ENCODE peak calls at places on chromosome 21, in four cellular contexts. S is PC-3; G is lower lobe of right lung; O is CD8-positive, alpha-beta T cell. I is an unnamed sample.

GRCh38 chr21:32388306-32388705 is 4.5 kb downstream of the URB1 start:
- DNase-seq in G (no peak), O (no peak), S (no peak), I (no peak)

GRCh38 chr21:35134299-35134698 is 85.2 kb upstream of the RUNX1 start:
- DNase-seq in O (no peak), G (no peak), S (no peak), I (no peak)

GRCh38 chr21:24969068-24969467 is 638.2 kb downstream of the MRPL39 start:
- DNase-seq in S (no peak), G (no peak), O (no peak), I (no peak)

GRCh38 chr21:33870768-33871167 is 44.8 kb downstream of the ATP5PO start:
- DNase-seq in O (no peak), S (no peak), G (no peak), I (no peak)

GRCh38 chr21:25243809-25244208 is 363.5 kb downstream of the MRPL39 start:
- DNase-seq in O (no peak), G (no peak), S (no peak), I (no peak)

GRCh38 chr21:42681296-42682206 is 28.1 kb downstream of the PDE9A start:
- DNase-seq in G (no peak), O (no peak), S (no peak), I (no peak)

GRCh38 chr21:42746593-42747266 is 93.3 kb downstream of the PDE9A start:
- DNase-seq in S (no peak), O (peak; percentile 30), G (peak; percentile 85), I (no peak)

GRCh38 chr21:21828130-21828529 is 829.9 kb downstream of the NCAM2 start:
- DNase-seq in S (no peak), G (no peak), O (no peak), I (no peak)

GRCh38 chr21:15848632-15849031 is 118.8 kb downstream of the USP25 start:
- DNase-seq in O (no peak), G (no peak), S (peak; percentile 88), I (no peak)

GRCh38 chr21:36881223-36881622 is 85.2 kb downstream of the HLCS start:
- DNase-seq in G (no peak), O (no peak), S (no peak), I (peak; percentile 77)

GRCh38 chr21:21612446-21612845 is 614.2 kb downstream of the NCAM2 start:
- DNase-seq in G (no peak), S (peak; percentile 79), O (no peak), I (peak; percentile 5)

GRCh38 chr21:37220981-37221664 is 46.0 kb downstream of the VPS26C start:
- DNase-seq in S (peak; percentile 90), G (peak; percentile 99), O (peak; percentile 86), I (peak; percentile 97)

GRCh38 chr21:37563641-37564340 is 197.2 kb downstream of the DYRK1A start:
- DNase-seq in S (peak; percentile 96), G (peak; percentile 96), O (peak; percentile 90), I (peak; percentile 94)

GRCh38 chr21:42468511-42469131 is 27.4 kb downstream of the RSPH1 start:
- DNase-seq in G (no peak), S (peak; percentile 65), O (no peak), I (no peak)

GRCh38 chr21:37677006-37677405 is 239.3 kb downstream of the KCNJ6 start:
- DNase-seq in S (no peak), G (no peak), O (no peak), I (no peak)

GRCh38 chr21:31731112-31731801 is 661 bp downstream of the SCAF4 start:
- DNase-seq in O (peak; percentile 34), G (peak; percentile 69), S (no peak), I (peak; percentile 47)

GRCh38 chr21:33384851-33385331 is 18.3 kb upstream of the IFNGR2 start:
- DNase-seq in S (no peak), O (peak; percentile 11), G (no peak), I (no peak)

GRCh38 chr21:31310750-31311149 is 33.3 kb downstream of the TIAM1 start:
- DNase-seq in S (peak; percentile 47), G (no peak), O (no peak), I (peak; percentile 11)

GRCh38 chr21:15549671-15550070 is 180.1 kb upstream of the USP25 start:
- DNase-seq in O (no peak), S (peak; percentile 32), G (no peak), I (peak; percentile 33)

GRCh38 chr21:42991992-42992740 is 17.8 kb downstream of the PKNOX1 start:
- DNase-seq in S (peak; percentile 60), O (no peak), G (peak; percentile 56), I (peak; percentile 82)

GRCh38 chr21:16095005-16095404 is 365.2 kb downstream of the USP25 start:
- DNase-seq in G (no peak), O (no peak), S (no peak), I (no peak)

GRCh38 chr21:34201001-34201400 is 127.6 kb downstream of the MRPS6 start:
- DNase-seq in G (no peak), O (no peak), S (no peak), I (no peak)

GRCh38 chr21:16370176-16370575 is 640.4 kb downstream of the USP25 start:
- DNase-seq in O (no peak), S (no peak), G (no peak), I (no peak)

GRCh38 chr21:15564907-15565306 is 164.9 kb upstream of the USP25 start:
- DNase-seq in S (no peak), G (no peak), O (no peak), I (no peak)

GRCh38 chr21:23887709-23888303 is 1719.5 kb downstream of the MRPL39 start:
- DNase-seq in G (no peak), O (no peak), S (no peak), I (peak; percentile 11)

DNA sequence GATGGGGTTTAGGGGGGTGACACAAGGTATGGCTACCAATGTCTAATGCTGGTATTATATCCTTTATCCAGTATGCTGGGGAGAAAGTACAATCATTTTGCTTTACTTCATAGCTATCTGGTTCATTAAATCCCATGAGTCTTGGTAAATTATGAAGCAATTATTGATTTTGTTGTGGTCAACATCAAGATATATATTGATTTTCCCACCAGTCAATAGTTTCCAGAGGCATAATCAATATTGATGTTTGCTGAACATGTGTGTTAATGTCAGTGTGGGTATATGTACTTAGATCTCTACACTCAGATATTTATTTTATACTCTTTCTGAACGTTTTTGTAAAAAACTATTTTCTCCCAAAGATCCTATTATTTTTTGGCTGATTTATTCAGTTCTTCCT is 155.5 kb downstream of the BACH1 start:
- DNase-seq in G (no peak), O (no peak), S (no peak), I (no peak)
- H3K27me3 ChIP-seq in G (no peaks in the 10 kb centered on the region), O (no peaks in the 10 kb centered on the region), S (no peaks in the 10 kb centered on the region), I (no peaks in the 10 kb centered on the region)

DNA sequence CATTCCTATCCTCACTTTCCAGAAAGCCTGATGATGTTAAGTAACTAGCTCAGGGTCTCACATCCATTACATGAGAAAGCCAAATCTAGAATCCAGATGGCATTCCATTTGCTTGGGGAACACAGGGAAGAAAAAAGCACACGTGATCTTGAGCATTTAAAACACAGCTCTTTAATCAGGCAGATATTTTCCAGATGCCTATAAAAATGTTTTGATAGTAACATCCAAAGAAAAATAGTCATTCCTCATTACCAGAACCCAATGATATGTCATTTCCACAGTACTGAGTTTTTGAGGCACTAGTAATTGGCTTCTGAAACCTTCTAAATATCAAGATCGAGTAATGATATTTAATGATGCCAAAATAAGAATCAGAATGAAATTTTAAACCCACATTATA is 291.8 kb downstream of the DSCAM start:
- DNase-seq in S (no peak), O (no peak), G (no peak), I (no peak)
- H3K36me3 ChIP-seq in S (no peaks in the 10 kb centered on the region), O (no peaks in the 10 kb centered on the region), G (no peaks in the 10 kb centered on the region), I (no peaks in the 10 kb centered on the region)

DNA sequence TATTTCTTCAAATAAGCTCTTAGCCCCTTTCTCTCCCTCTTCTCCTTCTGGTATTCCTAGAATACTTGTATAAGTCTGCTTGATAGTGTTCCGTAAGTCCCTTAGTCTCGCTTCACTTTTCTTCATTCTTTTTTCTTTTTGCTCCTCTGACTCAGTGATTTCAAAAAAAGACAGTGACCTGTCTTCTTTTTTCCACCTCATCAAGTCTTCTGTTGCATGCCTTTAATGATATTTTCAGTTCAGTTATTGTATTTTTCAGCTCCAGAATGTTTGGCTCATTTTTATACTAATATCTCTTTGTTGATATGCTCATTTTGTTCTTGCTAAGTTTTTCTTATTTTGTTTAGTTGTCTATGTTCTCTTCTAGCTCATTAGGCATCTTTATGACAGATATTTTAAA is 97.7 kb downstream of the POFUT2 start:
- DNase-seq in O (no peak), S (no peak), G (no peak), I (no peak)
- H3K4me3 ChIP-seq in O (no peak overlapping the region), S (no peak overlapping the region), G (no peak overlapping the region), I (no peak overlapping the region)

DNA sequence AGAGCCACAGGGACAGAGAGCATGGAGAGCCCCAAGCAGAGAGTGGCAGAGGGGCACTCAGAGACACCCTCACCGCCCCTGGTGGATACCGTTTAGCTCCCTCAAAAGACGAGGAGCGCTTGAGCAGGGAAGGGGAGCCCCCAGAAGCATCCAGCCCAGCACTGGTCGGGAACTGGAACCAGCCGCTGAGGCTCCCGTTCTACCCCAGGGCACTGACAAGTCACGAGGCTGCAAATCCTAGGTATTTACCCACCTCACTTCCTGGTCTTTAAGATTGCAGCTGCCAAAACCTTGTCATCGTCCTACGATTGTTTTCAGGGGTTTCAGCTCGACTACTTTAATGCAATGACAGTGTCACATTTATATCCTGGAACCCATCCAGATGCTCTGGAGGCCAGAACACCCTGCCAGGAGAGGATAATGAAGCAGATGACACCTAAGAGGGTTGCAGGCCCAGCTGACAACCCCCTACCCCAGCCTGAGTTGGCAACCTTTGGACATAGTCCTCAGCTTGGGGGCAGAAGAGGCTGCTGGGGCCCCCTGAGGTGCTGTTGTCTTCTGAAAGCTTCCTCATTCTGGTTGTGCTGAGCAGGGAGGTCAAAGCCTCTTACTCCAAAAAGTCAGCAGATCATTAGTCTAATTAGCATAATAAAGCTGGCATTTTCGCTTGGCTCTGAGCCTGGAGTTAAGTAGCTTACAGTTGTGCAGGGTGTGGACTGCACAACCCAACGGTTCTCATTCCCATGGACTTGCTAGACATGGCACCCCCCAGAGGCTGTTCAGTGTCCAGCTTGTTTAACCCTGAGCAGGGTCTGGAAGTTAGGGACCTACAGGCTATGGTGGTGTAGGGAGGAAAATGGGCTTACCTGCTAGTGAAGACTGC is 20.6 kb upstream of the BACE2 start:
- DNase-seq in O (no peak), G (no peak), S (no peak), I (no peak)
- H3K27me3 ChIP-seq in O (no peaks in the 10 kb centered on the region), G (no peaks in the 10 kb centered on the region), S (peaks cover 3% of the 10 kb centered on the region), I (no peaks in the 10 kb centered on the region)